ENCODE peak calls at places on chromosomes 2 and 18, in six cellular contexts. L is DND-41, T is small intestine, X is body of pancreas, V is transverse colon, A is Right ventricle myocardium superior. P is an unnamed sample.

GRCh38 chr18:13141209-13141608 is 77.4 kb upstream of the LDLRAD4 start:
- DNase-seq in X (no peak), V (no peak), A (no peak), L (no peak), T (no peak), P (no peak)

GRCh38 chr2:59888015-59888414 is 665.4 kb downstream of the BCL11A start:
- DNase-seq in V (no peak), T (peak; percentile 10), L (peak; percentile 89), X (no peak), A (no peak), P (no peak)

GRCh38 chr2:239253264-239253663 is 147.6 kb downstream of the HDAC4 start:
- DNase-seq in V (no peak), A (no peak), L (no peak), X (no peak), T (no peak), P (no peak)

GRCh38 chr2:200042102-200042735 is 86.8 kb downstream of the MAIP1 start:
- DNase-seq in T (no peak), L (no peak), V (no peak), X (no peak), A (no peak), P (no peak)

GRCh38 chr2:54636425-54637139 is 86.9 kb upstream of the EML6 start:
- DNase-seq in A (no peak), T (no peak), L (no peak), V (no peak), X (peak; percentile 60), P (no peak)

GRCh38 chr2:32627441-32627900 is 379 bp upstream of the TTC27 start:
- DNase-seq in T (peak; percentile 30), L (no peak), V (peak; percentile 36), X (peak; percentile 61), A (peak; percentile 59), P (no peak)

GRCh38 chr18:65255417-65255816 is 495.4 kb upstream of the CDH7 start:
- DNase-seq in T (no peak), X (no peak), A (no peak), V (no peak), L (no peak), P (no peak)

GRCh38 chr2:183495589-183496267 is 371.5 kb downstream of the NUP35 start:
- DNase-seq in L (no peak), V (no peak), X (no peak), A (no peak), T (no peak), P (no peak)

GRCh38 chr18:57141208-57142129 is 5.4 kb upstream of the BOD1L2 start:
- DNase-seq in A (no peak), T (peak; percentile 98), X (peak; percentile 92), V (peak; percentile 85), L (peak; percentile 6), P (no peak)

GRCh38 chr2:190551928-190552327 is 17.4 kb upstream of the NEMP2 start:
- DNase-seq in L (no peak), A (no peak), T (no peak), X (no peak), V (no peak), P (no peak)

GRCh38 chr2:223870840-223871618 is 33.6 kb upstream of the AP1S3 start:
- DNase-seq in V (no peak), A (no peak), X (no peak), T (no peak), L (no peak), P (no peak)

GRCh38 chr2:189641047-189641446 is 20.2 kb upstream of the ASNSD1 start:
- DNase-seq in L (no peak), T (no peak), X (no peak), V (no peak), A (no peak), P (no peak)

GRCh38 chr2:240170354-240170735 is 29.9 kb upstream of the OTOS start:
- DNase-seq in A (no peak), V (no peak), X (no peak), T (no peak), L (no peak), P (no peak)

P was measured in Right ventricle myocardium inferior.